ENCODE peak calls at places on chromosome 14, in four cellular contexts. M is GM12878, K is SK-N-SH, Z is HepG2. C is an unnamed sample.

GRCh38 chr14:104802120-104802912 is 1.4 kb downstream of the ZBTB42 start:
- DNase-seq in M (no peak), Z (no peak), K (peak), C (no peak)

GRCh38 chr14:69910871-69911270 is 31.7 kb downstream of the SMOC1 start:
- DNase-seq in Z (no peak), M (no peak), K (no peak), C (no peak)

GRCh38 chr14:53943751-53944083 is 12.9 kb downstream of the BMP4 start:
- DNase-seq in Z (no peak), M (no peak), K (no peak), C (no peak)

GRCh38 chr14:74754157-74754556 is 9.0 kb upstream of the YLPM1 start:
- DNase-seq in K (no peak), Z (no peak), M (no peak), C (no peak)

GRCh38 chr14:30906752-30907658 is 32.6 kb downstream of the COCH start:
- DNase-seq in Z (peak), K (peak), M (no peak), C (no peak)

GRCh38 chr14:41167040-41167439 is 439.6 kb upstream of the LRFN5 start:
- DNase-seq in Z (no peak), M (no peak), K (no peak), C (no peak)

GRCh38 chr14:55097894-55098560 is 31.0 kb upstream of the LGALS3 start:
- DNase-seq in Z (no peak), K (no peak), M (peak), C (no peak)

GRCh38 chr14:92532490-92533163 is 19.0 kb downstream of the RIN3 start:
- DNase-seq in M (no peak), Z (no peak), K (no peak), C (no peak)

GRCh38 chr14:85250369-85250768 is 279.6 kb upstream of the FLRT2 start:
- DNase-seq in K (peak), Z (no peak), M (no peak), C (no peak)

GRCh38 chr14:92539419-92539818 is 25.8 kb downstream of the RIN3 start:
- DNase-seq in Z (no peak), K (no peak), M (no peak), C (no peak)

GRCh38 chr14:39219075-39219499 is 14.6 kb upstream of the MIA2 start:
- DNase-seq in M (no peak), K (no peak), Z (peak), C (peak)

GRCh38 chr14:84468153-84468552 is 1061.8 kb upstream of the FLRT2 start:
- DNase-seq in Z (no peak), K (no peak), M (no peak), C (no peak)

GRCh38 chr14:70152704-70153103 is 36.0 kb downstream of the SLC8A3 start:
- DNase-seq in M (no peak), K (peak), Z (no peak), C (no peak)

GRCh38 chr14:40784860-40785259 is 821.8 kb upstream of the LRFN5 start:
- DNase-seq in M (no peak), K (no peak), Z (no peak), C (no peak)

GRCh38 chr14:59869381-59870255 is 958 bp downstream of the RTN1 start:
- DNase-seq in K (peak), M (no peak), Z (no peak), C (no peak)

GRCh38 chr14:70886421-70887206 is 20.6 kb upstream of the PCNX1 start:
- DNase-seq in K (no peak), Z (no peak), M (peak), C (no peak)

GRCh38 chr14:74804219-74804825 is 41.2 kb downstream of the YLPM1 start:
- DNase-seq in Z (peak), K (peak), M (no peak), C (peak)

GRCh38 chr14:64800000-64800399 is 79.7 kb downstream of the SPTB start:
- DNase-seq in M (no peak), K (peak), Z (peak), C (peak)

GRCh38 chr14:55951366-55952206 is 166.6 kb upstream of the PELI2 start:
- DNase-seq in M (no peak), K (no peak), Z (no peak), C (no peak)

GRCh38 chr14:36583242-36584166 is 1.1 kb upstream of the NKX2-8 start:
- DNase-seq in K (peak), M (no peak), Z (no peak), C (no peak)

GRCh38 chr14:81388236-81388801 is 11.8 kb downstream of the STON2 start:
- DNase-seq in M (no peak), K (no peak), Z (no peak), C (no peak)

GRCh38 chr14:93939304-93940229 is 12.4 kb downstream of the FAM181A start:
- DNase-seq in Z (no peak), M (peak), K (peak), C (peak)

GRCh38 chr14:41699506-41699905 is 92.8 kb downstream of the LRFN5 start:
- DNase-seq in Z (no peak), K (no peak), M (no peak), C (no peak)

GRCh38 chr14:93970967-93971634 is 5.3 kb downstream of the ASB2 start:
- DNase-seq in M (no peak), Z (no peak), K (no peak), C (no peak)

GRCh38 chr14:65927871-65928270 is 515.3 kb downstream of the FUT8 start:
- DNase-seq in Z (no peak), M (no peak), K (no peak), C (no peak)

GRCh38 chr14:73741386-73741875 is 27.2 kb upstream of the PNMA1 start:
- DNase-seq in K (peak), Z (peak), M (no peak), C (peak)

GRCh38 chr14:52918486-52918885 is 32.4 kb downstream of the FERMT2 start:
- DNase-seq in Z (no peak), M (peak), K (no peak), C (peak)

GRCh38 chr14:75216427-75217006 is 40.1 kb upstream of the TMED10 start:
- DNase-seq in Z (no peak), K (no peak), M (no peak), C (no peak)

GRCh38 chr14:74846168-74846567 is 29.8 kb downstream of the PROX2 start:
- DNase-seq in Z (no peak), M (no peak), K (no peak), C (no peak)

GRCh38 chr14:43003845-43004244 is 1397.2 kb downstream of the LRFN5 start:
- DNase-seq in Z (peak), M (no peak), K (no peak), C (peak)

GRCh38 chr14:64507376-64508156 is 3.0 kb downstream of the ZBTB1 start:
- DNase-seq in M (no peak), K (no peak), Z (no peak), C (no peak)

GRCh38 chr14:73945159-73945670 is 4.7 kb downstream of the FAM161B start:
- DNase-seq in Z (no peak), K (no peak), M (no peak), C (no peak)

GRCh38 chr14:88013750-88014349 is 8.9 kb downstream of the GPR65 start:
- DNase-seq in M (no peak), K (peak), Z (peak), C (peak)
- TF ChIP-seq PBX3 in M (peak), K (no peak), Z (no peak), C (no peak)

GRCh38 chr14:63492391-63492790 is 50.8 kb downstream of the PPP2R5E start:
- DNase-seq in K (no peak), Z (no peak), M (no peak), C (peak)
- TF ChIP-seq RAD21 in K (no peak), Z (no peak), M (no peak), C (no peak)

GRCh38 chr14:68853749-68854148 is 60.9 kb upstream of the ZFP36L1 start:
- DNase-seq in M (no peak), Z (no peak), K (no peak), C (no peak)
- TF ChIP-seq PBX3 in M (no peak), Z (no peak), K (no peak), C (no peak)

DNA sequence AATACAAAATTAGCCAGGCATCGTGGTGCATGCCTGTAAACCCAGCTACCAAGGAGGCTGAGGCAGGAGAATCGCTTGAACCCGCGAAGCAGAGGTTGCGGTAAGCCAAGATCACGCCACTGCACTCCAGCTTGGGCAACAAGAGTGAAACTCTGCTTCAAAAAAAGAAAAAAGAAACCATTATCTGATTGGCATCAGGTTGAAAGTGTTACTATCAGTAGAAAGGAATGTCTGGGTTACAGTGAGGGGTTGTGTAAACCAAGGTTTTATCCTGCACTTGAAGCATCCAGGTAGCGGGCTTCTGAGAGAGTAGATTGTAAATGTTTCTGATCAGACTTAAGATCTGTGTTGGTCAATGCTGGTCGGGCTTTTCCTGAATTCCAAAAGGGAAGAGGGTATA is 14.1 kb upstream of the OXA1L start:
- DNase-seq in M (no peak), Z (peak), K (no peak), C (no peak)
- TF ChIP-seq RAD21 in M (no peak), Z (no peak), K (no peak), C (no peak)

GRCh38 chr14:91008759-91009409 is 51.6 kb downstream of the RPS6KA5 start:
- DNase-seq in K (no peak), M (no peak), Z (no peak), C (no peak)
- TF ChIP-seq PBX3 in K (no peak), M (no peak), Z (no peak), C (no peak)

GRCh38 chr14:78075033-78075432 is 95.1 kb upstream of the NRXN3 start:
- DNase-seq in Z (no peak), M (no peak), K (no peak), C (no peak)
- TF ChIP-seq RAD21 in Z (no peak), M (no peak), K (no peak), C (no peak)

GRCh38 chr14:61426048-61426447 is 104.7 kb downstream of the PRKCH start:
- DNase-seq in M (no peak), K (no peak), Z (no peak), C (no peak)
- TF ChIP-seq PBX3 in M (no peak), K (no peak), Z (no peak), C (no peak)

GRCh38 chr14:102575479-102576428 is 16.7 kb upstream of the RCOR1 start:
- DNase-seq in M (no peak), K (no peak), Z (no peak), C (no peak)
- TF ChIP-seq RAD21 in M (no peak), K (no peak), Z (no peak), C (no peak)